ENCODE peak calls at places on chromosomes 3 and 15, in four cellular contexts. G is breast epithelium, W is stomach, B is K562. H is an unnamed sample.

GRCh38 chr3:108221403-108221802 is 821 bp downstream of the IFT57 start:
- DNase-seq in G (no peak), W (no peak), B (no peak), H (no peak)

GRCh38 chr3:72185549-72186484 is 400.9 kb upstream of the PROK2 start:
- DNase-seq in G (no peak), W (no peak), B (peak; percentile 78), H (no peak)

GRCh38 chr15:67095834-67096366 is 30.5 kb downstream of the SMAD3 start:
- DNase-seq in G (no peak), W (no peak), B (no peak), H (no peak)

GRCh38 chr15:81111018-81111417 is 23.1 kb upstream of the CFAP161 start:
- DNase-seq in G (no peak), W (no peak), B (no peak), H (no peak)

GRCh38 chr15:87211547-87211946 is 1045.0 kb downstream of the NTRK3 start:
- DNase-seq in G (no peak), W (no peak), B (no peak), H (no peak)

GRCh38 chr15:75508741-75509532 is 57.4 kb upstream of the SIN3A start:
- DNase-seq in G (no peak), W (no peak), B (peak; percentile 34), H (no peak)

GRCh38 chr15:80580107-80580506 is 115.0 kb upstream of the ABHD17C start:
- DNase-seq in G (peak; percentile 50), W (no peak), B (no peak), H (no peak)

GRCh38 chr15:77282333-77282732 is 137.6 kb downstream of the PEAK1 start:
- DNase-seq in G (no peak), W (no peak), B (no peak), H (no peak)

GRCh38 chr3:194089357-194090177 is 46.4 kb upstream of the HES1 start:
- DNase-seq in G (peak; percentile 73), W (peak; percentile 40), B (peak; percentile 91), H (peak; percentile 99)

GRCh38 chr15:78216276-78217229 is 17.8 kb downstream of the ACSBG1 start:
- DNase-seq in G (peak; percentile 91), W (peak; percentile 95), B (no peak), H (no peak)

GRCh38 chr3:109018828-109019227 is 65.1 kb upstream of the GUCA1C start:
- DNase-seq in G (no peak), W (no peak), B (no peak), H (no peak)

GRCh38 chr15:19899021-19899824 is 642.4 kb downstream of the GOLGA6L6 start:
- DNase-seq in G (no peak), W (no peak), B (no peak), H (no peak)

GRCh38 chr3:159724627-159725026 is 264.0 kb upstream of the IL12A start:
- DNase-seq in G (no peak), W (no peak), B (no peak), H (no peak)

GRCh38 chr15:86653344-86654192 is 573.9 kb downstream of the AGBL1 start:
- DNase-seq in G (no peak), W (no peak), B (no peak), H (no peak)

GRCh38 chr15:101652783-101653430 is 726 bp upstream of the TM2D3 start:
- DNase-seq in G (no peak), W (no peak), B (peak; percentile 40), H (no peak)

GRCh38 chr15:28977377-28978010 is 91.7 kb downstream of the APBA2 start:
- DNase-seq in G (no peak), W (no peak), B (no peak), H (no peak)

GRCh38 chr15:36347272-36347864 is 232.1 kb upstream of the CDIN1 start:
- DNase-seq in G (no peak), W (no peak), B (no peak), H (no peak)

GRCh38 chr3:156762631-156763185 is 63.4 kb upstream of the LEKR1 start:
- DNase-seq in G (no peak), W (no peak), B (no peak), H (peak; percentile 91)

GRCh38 chr3:158097571-158098553 is 8.4 kb downstream of the SHOX2 start:
- DNase-seq in G (peak; percentile 68), W (peak; percentile 83), B (no peak), H (no peak)

GRCh38 chr15:52642386-52643361 is 36.5 kb downstream of the ATOSA start:
- DNase-seq in G (no peak), W (no peak), B (no peak), H (no peak)

GRCh38 chr3:10933470-10933957 is 59.0 kb upstream of the SLC6A1 start:
- DNase-seq in G (no peak), W (no peak), B (no peak), H (no peak)

GRCh38 chr3:119601154-119601553 is 3.5 kb downstream of the PLA1A start:
- DNase-seq in G (no peak), W (no peak), B (no peak), H (no peak)

GRCh38 chr3:109089265-109089664 is 28.7 kb downstream of the MORC1 start:
- DNase-seq in G (no peak), W (no peak), B (no peak), H (no peak)

GRCh38 chr3:121231872-121232271 is 313.9 kb downstream of the POLQ start:
- DNase-seq in G (no peak), W (no peak), B (no peak), H (no peak)

GRCh38 chr3:186772886-186773417 is 10.4 kb upstream of the EIF4A2 start:
- DNase-seq in G (peak; percentile 60), W (peak; percentile 60), B (no peak), H (no peak)

GRCh38 chr3:44128057-44128775 is 113.5 kb upstream of the TOPAZ1 start:
- DNase-seq in G (no peak), W (no peak), B (no peak), H (no peak)

GRCh38 chr15:64333986-64334385 is 22.0 kb downstream of the CSNK1G1 start:
- DNase-seq in G (no peak), W (no peak), B (no peak), H (no peak)

GRCh38 chr15:38846351-38846750 is 281.7 kb upstream of the RASGRP1 start:
- DNase-seq in G (no peak), W (no peak), B (no peak), H (no peak)
- H3K27ac ChIP-seq in G (no peak overlapping the region), W (no peak overlapping the region), B (no peak overlapping the region), H (no peak overlapping the region)

DNA sequence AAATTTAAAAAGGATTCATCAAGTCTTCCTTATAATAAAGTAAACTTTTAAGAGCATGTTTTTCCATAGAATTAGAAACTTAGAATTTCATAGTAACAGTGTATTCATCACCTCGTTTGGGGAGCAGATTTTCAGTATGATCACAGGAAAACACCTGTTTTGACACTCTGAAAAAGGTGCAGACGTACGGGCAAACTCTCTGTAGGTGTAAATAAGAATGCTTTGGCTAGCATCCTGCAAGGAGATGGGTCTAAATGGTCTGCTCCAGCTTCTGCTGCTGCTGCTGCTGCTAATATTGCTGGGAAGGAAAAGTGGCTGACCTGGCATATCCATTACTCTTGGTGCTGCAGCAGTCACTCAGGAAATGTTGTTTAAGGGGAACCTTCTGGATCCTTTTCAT is 66.0 kb downstream of the MBNL1 start:
- DNase-seq in G (no peak), W (no peak), B (no peak), H (no peak)
- H3K4me3 ChIP-seq in G (no peak overlapping the region), W (no peak overlapping the region), B (no peak overlapping the region), H (no peak overlapping the region)

GRCh38 chr3:171978390-171978789 is 61.0 kb upstream of the FNDC3B start:
- DNase-seq in G (no peak), W (no peak), B (no peak), H (no peak)
- TF ChIP-seq POLR2AphosphoS5 in G (no peak), W (no peak), B (no peak), H (no peak)

GRCh38 chr15:69980311-69981059 is 117.2 kb downstream of the TLE3 start:
- DNase-seq in G (no peak), W (no peak), B (no peak), H (no peak)

GRCh38 chr15:69982037-69982436 is 115.7 kb downstream of the TLE3 start:
- DNase-seq in G (no peak), W (no peak), B (no peak), H (no peak)

GRCh38 chr15:69979783-69980182 is 117.9 kb downstream of the TLE3 start:
- DNase-seq in G (no peak), W (peak; percentile 32), B (no peak), H (no peak)

GRCh38 chr15:69978603-69979002 is 119.1 kb downstream of the TLE3 start:
- DNase-seq in G (no peak), W (no peak), B (no peak), H (no peak)

GRCh38 chr15:69979269-69979668 is 118.4 kb downstream of the TLE3 start:
- DNase-seq in G (no peak), W (no peak), B (no peak), H (no peak)
- H3K27ac ChIP-seq in G (no peak overlapping the region), W (no peak overlapping the region), B (no peak overlapping the region), H (no peak overlapping the region)

GRCh38 chr3:9153763-9154601 is 95.5 kb downstream of the SRGAP3 start:
- DNase-seq in G (no peak), W (no peak), B (no peak), H (no peak)
- H3K4me3 ChIP-seq in G (no peak overlapping the region), W (no peak overlapping the region), B (no peak overlapping the region), H (no peak overlapping the region)

GRCh38 chr3:28745904-28746617 is 397.4 kb upstream of the AZI2 start:
- DNase-seq in G (no peak), W (no peak), B (no peak), H (no peak)
- TF ChIP-seq POLR2AphosphoS5 in G (no peak), W (no peak), B (no peak), H (no peak)

GRCh38 chr3:57402675-57403074 is 110.2 kb upstream of the ASB14 start:
- DNase-seq in G (no peak), W (no peak), B (no peak), H (no peak)
- H3K27ac ChIP-seq in G (no peak overlapping the region), W (no peak overlapping the region), B (no peak overlapping the region), H (no peak overlapping the region)

GRCh38 chr3:70620956-70621355 is 308.5 kb upstream of the MDFIC2 start:
- DNase-seq in G (no peak), W (no peak), B (no peak), H (no peak)
- H3K4me3 ChIP-seq in G (no peak overlapping the region), W (no peak overlapping the region), B (no peak overlapping the region), H (no peak overlapping the region)

GRCh38 chr3:79543618-79544017 is 224.2 kb downstream of the ROBO1 start:
- DNase-seq in G (no peak), W (no peak), B (no peak), H (peak; percentile 32)
- TF ChIP-seq POLR2AphosphoS5 in G (no peak), W (no peak), B (no peak), H (no peak)

GRCh38 chr3:52696830-52697621 is 8.6 kb downstream of the GLT8D1 start:
- DNase-seq in G (no peak), W (no peak), B (no peak), H (no peak)
- H3K27ac ChIP-seq in G (no peak overlapping the region), W (no peak overlapping the region), B (no peak overlapping the region), H (no peak overlapping the region)

H was measured in SK-N-MC.